ENCODE peak calls at places on chromosomes 7 and 10, in seven cellular contexts. One of them, this sample, is unnamed.

GRCh38 chr10:56920586-56921250 is 559.7 kb upstream of the ZWINT start:
- DNase-seq in cerebellum: no peak
- DNase-seq in SW480: no peak
- DNase-seq in fibroblast of the conjunctiva: no peak
- DNase-seq in H1: no peak
- DNase-seq in GM04504: no peak
- DNase-seq in activated naive CD4-positive, alpha-beta T cell treated with anti-CD3 and anti-CD28 coated beads, Interleukin-2, amount 50 U/mL, for 72 hours: no peak
- DNase-seq in this sample: no peak

GRCh38 chr10:79459243-79459642 is 13.8 kb upstream of the ZCCHC24 start:
- DNase-seq in cerebellum: no peak
- DNase-seq in SW480: no peak
- DNase-seq in fibroblast of the conjunctiva: no peak
- DNase-seq in H1: no peak
- DNase-seq in GM04504: no peak
- DNase-seq in activated naive CD4-positive, alpha-beta T cell treated with anti-CD3 and anti-CD28 coated beads, Interleukin-2, amount 50 U/mL, for 72 hours: no peak
- DNase-seq in this sample: no peak

GRCh38 chr10:102605712-102606111 is 38.6 kb upstream of the TRIM8 start:
- DNase-seq in cerebellum: no peak
- DNase-seq in SW480: peak; percentile 12
- DNase-seq in fibroblast of the conjunctiva: no peak
- DNase-seq in H1: no peak
- DNase-seq in GM04504: no peak
- DNase-seq in activated naive CD4-positive, alpha-beta T cell treated with anti-CD3 and anti-CD28 coated beads, Interleukin-2, amount 50 U/mL, for 72 hours: no peak
- DNase-seq in this sample: no peak

GRCh38 chr10:51257511-51258248 is 183.4 kb downstream of the PRKG1 start:
- DNase-seq in cerebellum: no peak
- DNase-seq in SW480: no peak
- DNase-seq in fibroblast of the conjunctiva: no peak
- DNase-seq in H1: no peak
- DNase-seq in GM04504: peak; percentile 35
- DNase-seq in activated naive CD4-positive, alpha-beta T cell treated with anti-CD3 and anti-CD28 coated beads, Interleukin-2, amount 50 U/mL, for 72 hours: no peak
- DNase-seq in this sample: no peak

GRCh38 chr10:12539350-12540164 is 190.2 kb downstream of the CAMK1D start:
- DNase-seq in cerebellum: peak; percentile 19
- DNase-seq in SW480: no peak
- DNase-seq in fibroblast of the conjunctiva: no peak
- DNase-seq in H1: no peak
- DNase-seq in GM04504: no peak
- DNase-seq in activated naive CD4-positive, alpha-beta T cell treated with anti-CD3 and anti-CD28 coated beads, Interleukin-2, amount 50 U/mL, for 72 hours: no peak
- DNase-seq in this sample: peak; percentile 55

GRCh38 chr7:155913311-155913710 is 101.0 kb upstream of the SHH start:
- DNase-seq in cerebellum: no peak
- DNase-seq in SW480: no peak
- DNase-seq in fibroblast of the conjunctiva: no peak
- DNase-seq in H1: no peak
- DNase-seq in GM04504: no peak
- DNase-seq in activated naive CD4-positive, alpha-beta T cell treated with anti-CD3 and anti-CD28 coated beads, Interleukin-2, amount 50 U/mL, for 72 hours: no peak
- DNase-seq in this sample: no peak

GRCh38 chr7:102012941-102013461 is 195.6 kb downstream of the CUX1 start:
- DNase-seq in cerebellum: no peak
- DNase-seq in SW480: no peak
- DNase-seq in fibroblast of the conjunctiva: no peak
- DNase-seq in H1: no peak
- DNase-seq in GM04504: no peak
- DNase-seq in activated naive CD4-positive, alpha-beta T cell treated with anti-CD3 and anti-CD28 coated beads, Interleukin-2, amount 50 U/mL, for 72 hours: no peak
- DNase-seq in this sample: no peak

GRCh38 chr10:121281576-121281975 is 316.7 kb downstream of the FGFR2 start:
- DNase-seq in cerebellum: no peak
- DNase-seq in SW480: peak; percentile 72
- DNase-seq in fibroblast of the conjunctiva: no peak
- DNase-seq in H1: no peak
- DNase-seq in GM04504: no peak
- DNase-seq in activated naive CD4-positive, alpha-beta T cell treated with anti-CD3 and anti-CD28 coated beads, Interleukin-2, amount 50 U/mL, for 72 hours: no peak
- DNase-seq in this sample: no peak

GRCh38 chr10:71840177-71840711 is 10.8 kb downstream of the PSAP start:
- DNase-seq in cerebellum: peak; percentile 90
- DNase-seq in SW480: peak; percentile 30
- DNase-seq in fibroblast of the conjunctiva: peak; percentile 95
- DNase-seq in H1: peak; percentile 62
- DNase-seq in GM04504: peak; percentile 91
- DNase-seq in activated naive CD4-positive, alpha-beta T cell treated with anti-CD3 and anti-CD28 coated beads, Interleukin-2, amount 50 U/mL, for 72 hours: no peak
- DNase-seq in this sample: peak; percentile 80

GRCh38 chr7:128876586-128876977 is 13.9 kb downstream of the ATP6V1F start:
- DNase-seq in cerebellum: no peak
- DNase-seq in SW480: no peak
- DNase-seq in fibroblast of the conjunctiva: no peak
- DNase-seq in H1: no peak
- DNase-seq in GM04504: no peak
- DNase-seq in activated naive CD4-positive, alpha-beta T cell treated with anti-CD3 and anti-CD28 coated beads, Interleukin-2, amount 50 U/mL, for 72 hours: no peak
- DNase-seq in this sample: no peak

GRCh38 chr10:16902606-16903005 is 85.4 kb upstream of the RSU1 start:
- DNase-seq in cerebellum: no peak
- DNase-seq in SW480: no peak
- DNase-seq in fibroblast of the conjunctiva: no peak
- DNase-seq in H1: no peak
- DNase-seq in GM04504: no peak
- DNase-seq in activated naive CD4-positive, alpha-beta T cell treated with anti-CD3 and anti-CD28 coated beads, Interleukin-2, amount 50 U/mL, for 72 hours: peak; percentile 21
- DNase-seq in this sample: no peak

GRCh38 chr10:130243015-130243414 is 106.8 kb downstream of the GLRX3 start:
- DNase-seq in cerebellum: no peak
- DNase-seq in SW480: peak; percentile 2
- DNase-seq in fibroblast of the conjunctiva: no peak
- DNase-seq in H1: no peak
- DNase-seq in GM04504: no peak
- DNase-seq in activated naive CD4-positive, alpha-beta T cell treated with anti-CD3 and anti-CD28 coated beads, Interleukin-2, amount 50 U/mL, for 72 hours: no peak
- DNase-seq in this sample: no peak

GRCh38 chr7:34039033-34039432 is 133.7 kb downstream of the BMPER start:
- DNase-seq in cerebellum: no peak
- DNase-seq in SW480: no peak
- DNase-seq in fibroblast of the conjunctiva: no peak
- DNase-seq in H1: no peak
- DNase-seq in GM04504: no peak
- DNase-seq in activated naive CD4-positive, alpha-beta T cell treated with anti-CD3 and anti-CD28 coated beads, Interleukin-2, amount 50 U/mL, for 72 hours: no peak
- DNase-seq in this sample: no peak

GRCh38 chr7:34143397-34143796 is 238.1 kb downstream of the BMPER start:
- DNase-seq in cerebellum: no peak
- DNase-seq in SW480: no peak
- DNase-seq in fibroblast of the conjunctiva: no peak
- DNase-seq in H1: no peak
- DNase-seq in GM04504: peak; percentile 69
- DNase-seq in activated naive CD4-positive, alpha-beta T cell treated with anti-CD3 and anti-CD28 coated beads, Interleukin-2, amount 50 U/mL, for 72 hours: no peak
- DNase-seq in this sample: no peak

GRCh38 chr7:128396357-128396756 is 13.4 kb downstream of the IMPDH1 start:
- DNase-seq in cerebellum: no peak
- DNase-seq in SW480: no peak
- DNase-seq in fibroblast of the conjunctiva: no peak
- DNase-seq in H1: no peak
- DNase-seq in GM04504: no peak
- DNase-seq in activated naive CD4-positive, alpha-beta T cell treated with anti-CD3 and anti-CD28 coated beads, Interleukin-2, amount 50 U/mL, for 72 hours: no peak
- DNase-seq in this sample: no peak

GRCh38 chr10:97361050-97361901 is 26.7 kb upstream of the FRAT2 start:
- DNase-seq in cerebellum: no peak
- DNase-seq in SW480: no peak
- DNase-seq in fibroblast of the conjunctiva: no peak
- DNase-seq in H1: no peak
- DNase-seq in GM04504: no peak
- DNase-seq in activated naive CD4-positive, alpha-beta T cell treated with anti-CD3 and anti-CD28 coated beads, Interleukin-2, amount 50 U/mL, for 72 hours: no peak
- DNase-seq in this sample: no peak

GRCh38 chr7:45863715-45864114 is 9.2 kb downstream of the CCDC201 start:
- DNase-seq in cerebellum: no peak
- DNase-seq in SW480: no peak
- DNase-seq in fibroblast of the conjunctiva: no peak
- DNase-seq in H1: no peak
- DNase-seq in GM04504: no peak
- DNase-seq in activated naive CD4-positive, alpha-beta T cell treated with anti-CD3 and anti-CD28 coated beads, Interleukin-2, amount 50 U/mL, for 72 hours: no peak
- DNase-seq in this sample: peak; percentile 21

GRCh38 chr7:4612939-4613841 is 68.9 kb upstream of the FOXK1 start:
- DNase-seq in cerebellum: no peak
- DNase-seq in SW480: peak; percentile 63
- DNase-seq in fibroblast of the conjunctiva: no peak
- DNase-seq in H1: no peak
- DNase-seq in GM04504: no peak
- DNase-seq in activated naive CD4-positive, alpha-beta T cell treated with anti-CD3 and anti-CD28 coated beads, Interleukin-2, amount 50 U/mL, for 72 hours: no peak
- DNase-seq in this sample: no peak

GRCh38 chr7:104327963-104328307 is 468 bp upstream of the LHFPL3 start:
- DNase-seq in cerebellum: no peak
- DNase-seq in SW480: no peak
- DNase-seq in fibroblast of the conjunctiva: no peak
- DNase-seq in H1: no peak
- DNase-seq in GM04504: no peak
- DNase-seq in activated naive CD4-positive, alpha-beta T cell treated with anti-CD3 and anti-CD28 coated beads, Interleukin-2, amount 50 U/mL, for 72 hours: no peak
- DNase-seq in this sample: peak; percentile 80

GRCh38 chr10:44948713-44949112 is 10.9 kb upstream of the RASSF4 start:
- DNase-seq in cerebellum: no peak
- DNase-seq in SW480: no peak
- DNase-seq in fibroblast of the conjunctiva: no peak
- DNase-seq in H1: no peak
- DNase-seq in GM04504: no peak
- DNase-seq in activated naive CD4-positive, alpha-beta T cell treated with anti-CD3 and anti-CD28 coated beads, Interleukin-2, amount 50 U/mL, for 72 hours: no peak
- DNase-seq in this sample: no peak

GRCh38 chr7:27661776-27662489 is 750 bp downstream of the HIBADH start:
- DNase-seq in cerebellum: peak; percentile 3
- DNase-seq in SW480: peak; percentile 65
- DNase-seq in fibroblast of the conjunctiva: no peak
- DNase-seq in H1: no peak
- DNase-seq in GM04504: no peak
- DNase-seq in activated naive CD4-positive, alpha-beta T cell treated with anti-CD3 and anti-CD28 coated beads, Interleukin-2, amount 50 U/mL, for 72 hours: no peak
- DNase-seq in this sample: no peak

GRCh38 chr7:158001621-158002320 is 585.9 kb downstream of the PTPRN2 start:
- DNase-seq in cerebellum: no peak
- DNase-seq in SW480: peak; percentile 3
- DNase-seq in fibroblast of the conjunctiva: no peak
- DNase-seq in H1: no peak
- DNase-seq in GM04504: no peak
- DNase-seq in activated naive CD4-positive, alpha-beta T cell treated with anti-CD3 and anti-CD28 coated beads, Interleukin-2, amount 50 U/mL, for 72 hours: no peak
- DNase-seq in this sample: peak; percentile 98

GRCh38 chr10:91681361-91682276 is 48.7 kb upstream of the PPP1R3C start:
- DNase-seq in cerebellum: peak; percentile 78
- DNase-seq in SW480: peak; percentile 47
- DNase-seq in fibroblast of the conjunctiva: no peak
- DNase-seq in H1: no peak
- DNase-seq in GM04504: no peak
- DNase-seq in activated naive CD4-positive, alpha-beta T cell treated with anti-CD3 and anti-CD28 coated beads, Interleukin-2, amount 50 U/mL, for 72 hours: no peak
- DNase-seq in this sample: no peak

GRCh38 chr10:24910574-24910973 is 41.8 kb downstream of the PRTFDC1 start:
- DNase-seq in cerebellum: no peak
- DNase-seq in SW480: no peak
- DNase-seq in fibroblast of the conjunctiva: no peak
- DNase-seq in H1: no peak
- DNase-seq in GM04504: no peak
- DNase-seq in activated naive CD4-positive, alpha-beta T cell treated with anti-CD3 and anti-CD28 coated beads, Interleukin-2, amount 50 U/mL, for 72 hours: no peak
- DNase-seq in this sample: no peak

GRCh38 chr7:81457858-81458522 is 311.9 kb downstream of the HGF start:
- DNase-seq in cerebellum: no peak
- DNase-seq in SW480: peak; percentile 87
- DNase-seq in fibroblast of the conjunctiva: peak; percentile 34
- DNase-seq in H1: no peak
- DNase-seq in GM04504: no peak
- DNase-seq in activated naive CD4-positive, alpha-beta T cell treated with anti-CD3 and anti-CD28 coated beads, Interleukin-2, amount 50 U/mL, for 72 hours: no peak
- DNase-seq in this sample: peak; percentile 80

GRCh38 chr7:82506702-82507101 is 63.1 kb upstream of the CACNA2D1 start:
- DNase-seq in cerebellum: no peak
- DNase-seq in SW480: no peak
- DNase-seq in fibroblast of the conjunctiva: no peak
- DNase-seq in H1: no peak
- DNase-seq in GM04504: no peak
- DNase-seq in activated naive CD4-positive, alpha-beta T cell treated with anti-CD3 and anti-CD28 coated beads, Interleukin-2, amount 50 U/mL, for 72 hours: no peak
- DNase-seq in this sample: peak; percentile 87

This sample was measured in DMS53.